ENCODE peak calls at places on chromosome 21, in four cellular contexts. One of them, this sample, is unnamed.

GRCh38 chr21:43331111-43331961 is 95.6 kb downstream of the SIK1 start:
- DNase-seq in HCT116: no peak
- DNase-seq in thoracic aorta: no peak
- DNase-seq in GM13976: no peak
- DNase-seq in this sample: no peak

GRCh38 chr21:44878053-44878982 is 4.8 kb upstream of the PTTG1IP start:
- DNase-seq in GM13976: no peak
- DNase-seq in HCT116: no peak
- DNase-seq in thoracic aorta: no peak
- DNase-seq in this sample: no peak

GRCh38 chr21:44867999-44868700 is 5.3 kb downstream of the PTTG1IP start:
- DNase-seq in GM13976: no peak
- DNase-seq in HCT116: no peak
- DNase-seq in thoracic aorta: no peak
- DNase-seq in this sample: no peak

GRCh38 chr21:15843766-15844165 is 114.0 kb downstream of the USP25 start:
- DNase-seq in HCT116: no peak
- DNase-seq in thoracic aorta: no peak
- DNase-seq in GM13976: no peak
- DNase-seq in this sample: no peak

GRCh38 chr21:29753216-29753615 is 186.6 kb downstream of the GRIK1 start:
- DNase-seq in thoracic aorta: no peak
- DNase-seq in HCT116: no peak
- DNase-seq in GM13976: no peak
- DNase-seq in this sample: no peak

GRCh38 chr21:35394049-35394448 is 344.9 kb upstream of the RUNX1 start:
- DNase-seq in HCT116: no peak
- DNase-seq in thoracic aorta: no peak
- DNase-seq in GM13976: no peak
- DNase-seq in this sample: no peak

GRCh38 chr21:36747114-36747814 is 48.3 kb downstream of the SIM2 start:
- DNase-seq in GM13976: no peak
- DNase-seq in HCT116: no peak
- DNase-seq in thoracic aorta: no peak
- DNase-seq in this sample: peak; percentile 30

GRCh38 chr21:44521301-44521927 is 18.6 kb downstream of the KRTAP10-1 start:
- DNase-seq in thoracic aorta: no peak
- DNase-seq in HCT116: no peak
- DNase-seq in GM13976: no peak
- DNase-seq in this sample: no peak

GRCh38 chr21:21921410-21922232 is 923.4 kb downstream of the NCAM2 start:
- DNase-seq in thoracic aorta: no peak
- DNase-seq in HCT116: no peak
- DNase-seq in GM13976: no peak
- DNase-seq in this sample: no peak

GRCh38 chr21:35609263-35609662 is 451.1 kb downstream of the SETD4 start:
- DNase-seq in GM13976: no peak
- DNase-seq in thoracic aorta: no peak
- DNase-seq in HCT116: no peak
- DNase-seq in this sample: no peak

GRCh38 chr21:44710756-44711326 is 531 bp downstream of the TSPEAR start:
- DNase-seq in HCT116: no peak
- DNase-seq in thoracic aorta: no peak
- DNase-seq in GM13976: no peak
- DNase-seq in this sample: no peak

GRCh38 chr21:34908424-34909055 is 140.6 kb downstream of the RUNX1 start:
- DNase-seq in thoracic aorta: no peak
- DNase-seq in HCT116: no peak
- DNase-seq in GM13976: no peak
- DNase-seq in this sample: no peak

GRCh38 chr21:44376606-44377005 is 23.2 kb downstream of the TRPM2 start:
- DNase-seq in GM13976: no peak
- DNase-seq in thoracic aorta: no peak
- DNase-seq in HCT116: no peak
- DNase-seq in this sample: no peak

GRCh38 chr21:20030390-20030789 is 967.8 kb upstream of the NCAM2 start:
- DNase-seq in GM13976: no peak
- DNase-seq in HCT116: no peak
- DNase-seq in thoracic aorta: no peak
- DNase-seq in this sample: no peak

GRCh38 chr21:34133802-34134201 is 60.4 kb downstream of the MRPS6 start:
- DNase-seq in GM13976: no peak
- DNase-seq in HCT116: no peak
- DNase-seq in thoracic aorta: no peak
- DNase-seq in this sample: no peak

GRCh38 chr21:44618504-44618903 is 6.6 kb downstream of the KRTAP10-8 start:
- DNase-seq in thoracic aorta: no peak
- DNase-seq in GM13976: no peak
- DNase-seq in HCT116: peak; percentile 2
- DNase-seq in this sample: no peak

GRCh38 chr21:18985584-18985983 is 582.0 kb upstream of the TMPRSS15 start:
- DNase-seq in GM13976: no peak
- DNase-seq in HCT116: no peak
- DNase-seq in thoracic aorta: no peak
- DNase-seq in this sample: no peak

GRCh38 chr21:17463441-17463840 is 49.4 kb upstream of the CXADR start:
- DNase-seq in thoracic aorta: no peak
- DNase-seq in HCT116: no peak
- DNase-seq in GM13976: no peak
- DNase-seq in this sample: no peak

GRCh38 chr21:18741954-18742353 is 338.4 kb upstream of the TMPRSS15 start:
- DNase-seq in thoracic aorta: no peak
- DNase-seq in HCT116: no peak
- DNase-seq in GM13976: no peak
- DNase-seq in this sample: no peak

GRCh38 chr21:31888936-31889371 is 16.1 kb downstream of the HUNK start:
- DNase-seq in HCT116: no peak
- DNase-seq in GM13976: no peak
- DNase-seq in thoracic aorta: no peak
- DNase-seq in this sample: no peak

GRCh38 chr21:43928726-43929125 is 63.7 kb downstream of the AGPAT3 start:
- DNase-seq in HCT116: no peak
- DNase-seq in GM13976: no peak
- DNase-seq in thoracic aorta: no peak
- DNase-seq in this sample: no peak

GRCh38 chr21:15586752-15587436 is 142.9 kb upstream of the USP25 start:
- DNase-seq in GM13976: no peak
- DNase-seq in thoracic aorta: no peak
- DNase-seq in HCT116: no peak
- DNase-seq in this sample: no peak

GRCh38 chr21:35819134-35819533 is 241.2 kb downstream of the SETD4 start:
- DNase-seq in GM13976: no peak
- DNase-seq in thoracic aorta: no peak
- DNase-seq in HCT116: no peak
- DNase-seq in this sample: no peak

GRCh38 chr21:44865561-44866280 is 7.8 kb downstream of the PTTG1IP start:
- DNase-seq in GM13976: no peak
- DNase-seq in HCT116: no peak
- DNase-seq in thoracic aorta: no peak
- DNase-seq in this sample: no peak

GRCh38 chr21:43818685-43819084 is 29.3 kb downstream of the RRP1 start:
- DNase-seq in thoracic aorta: no peak
- DNase-seq in GM13976: no peak
- DNase-seq in HCT116: no peak
- DNase-seq in this sample: no peak

GRCh38 chr21:44352253-44352860 is 1.1 kb upstream of the TRPM2 start:
- DNase-seq in GM13976: no peak
- DNase-seq in HCT116: no peak
- DNase-seq in thoracic aorta: no peak
- DNase-seq in this sample: no peak

GRCh38 chr21:35603471-35603870 is 456.9 kb downstream of the SETD4 start:
- DNase-seq in HCT116: no peak
- DNase-seq in thoracic aorta: no peak
- DNase-seq in GM13976: no peak
- DNase-seq in this sample: no peak

GRCh38 chr21:35738342-35738961 is 321.9 kb downstream of the SETD4 start:
- DNase-seq in thoracic aorta: no peak
- DNase-seq in HCT116: no peak
- DNase-seq in GM13976: no peak
- DNase-seq in this sample: no peak

GRCh38 chr21:37073417-37074194 is 552 bp downstream of the TTC3 start:
- DNase-seq in thoracic aorta: peak; percentile 29
- DNase-seq in GM13976: peak; percentile 52
- DNase-seq in HCT116: no peak
- DNase-seq in this sample: peak; percentile 51

GRCh38 chr21:25281134-25281533 is 326.1 kb downstream of the MRPL39 start:
- DNase-seq in thoracic aorta: no peak
- DNase-seq in HCT116: no peak
- DNase-seq in GM13976: no peak
- DNase-seq in this sample: no peak

GRCh38 chr21:33948096-33948950 is 32.7 kb upstream of the ATP5PO start:
- DNase-seq in GM13976: peak; percentile 53
- DNase-seq in thoracic aorta: no peak
- DNase-seq in HCT116: peak; percentile 61
- DNase-seq in this sample: peak; percentile 39

GRCh38 chr21:37085726-37086125 is 12.7 kb downstream of the TTC3 start:
- DNase-seq in GM13976: no peak
- DNase-seq in HCT116: no peak
- DNase-seq in thoracic aorta: no peak
- DNase-seq in this sample: no peak

GRCh38 chr21:35217504-35218060 is 168.5 kb upstream of the RUNX1 start:
- DNase-seq in thoracic aorta: no peak
- DNase-seq in GM13976: no peak
- DNase-seq in HCT116: peak; percentile 98
- DNase-seq in this sample: no peak

GRCh38 chr21:21159253-21159899 is 161.2 kb downstream of the NCAM2 start:
- DNase-seq in thoracic aorta: no peak
- DNase-seq in GM13976: no peak
- DNase-seq in HCT116: no peak
- DNase-seq in this sample: no peak

GRCh38 chr21:36477559-36477958 is 2.4 kb downstream of the CLDN14 start:
- DNase-seq in HCT116: no peak
- DNase-seq in GM13976: no peak
- DNase-seq in thoracic aorta: no peak
- DNase-seq in this sample: no peak

GRCh38 chr21:39208624-39209333 is 25.5 kb upstream of the PSMG1 start:
- DNase-seq in HCT116: no peak
- DNase-seq in thoracic aorta: no peak
- DNase-seq in GM13976: no peak
- DNase-seq in this sample: no peak

GRCh38 chr21:39209334-39209688 is 26.1 kb upstream of the PSMG1 start:
- DNase-seq in HCT116: no peak
- DNase-seq in thoracic aorta: no peak
- DNase-seq in GM13976: no peak
- DNase-seq in this sample: no peak

DNA sequence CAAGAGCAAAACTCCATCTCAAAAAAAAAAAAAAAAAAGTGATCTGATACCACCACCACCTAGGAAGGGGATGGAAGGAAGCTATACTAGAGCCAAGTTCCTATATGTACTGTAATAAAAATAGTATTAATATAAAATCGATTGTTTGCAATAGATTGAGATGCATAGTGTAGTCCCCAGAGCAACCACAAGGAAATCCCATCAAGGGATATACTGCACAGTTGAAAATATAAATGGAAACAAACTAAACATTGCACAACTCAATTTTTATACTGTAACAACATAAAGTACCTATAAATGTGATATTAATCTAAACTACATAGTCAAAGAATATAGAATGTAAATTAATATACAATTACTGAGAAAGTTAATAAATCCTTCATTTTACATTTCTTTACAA is 20.9 kb upstream of the PSMG1 start:
- DNase-seq in HCT116: no peak
- DNase-seq in GM13976: no peak
- DNase-seq in thoracic aorta: no peak
- DNase-seq in this sample: no peak
- TF ChIP-seq CTCF in HCT116: no peak
- TF ChIP-seq CTCF in GM13976: no peak
- TF ChIP-seq CTCF in thoracic aorta: peak; percentile 18
- TF ChIP-seq CTCF in this sample: peak; percentile 12

DNA sequence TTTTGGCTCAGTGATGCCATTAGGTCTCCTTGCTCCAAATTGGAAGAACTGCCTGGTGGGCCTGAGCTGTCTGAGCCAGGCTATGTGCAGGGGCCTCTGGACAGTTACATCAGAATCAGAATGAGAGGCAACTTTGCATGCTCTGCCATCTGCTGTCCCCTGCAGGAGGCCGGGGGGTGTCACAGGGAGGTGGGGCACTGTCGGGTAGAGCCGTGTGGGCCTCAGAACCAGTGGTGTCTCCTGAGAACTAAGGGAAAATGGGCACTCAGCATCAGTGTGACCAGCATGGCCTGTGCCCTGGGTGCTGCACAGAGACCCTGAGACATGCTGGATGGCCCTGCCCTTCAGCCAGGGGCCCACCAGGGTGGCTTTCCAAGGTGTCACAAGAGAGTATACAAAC is 47.0 kb upstream of the COL6A1 start:
- DNase-seq in thoracic aorta: no peak
- DNase-seq in GM13976: no peak
- DNase-seq in HCT116: no peak
- DNase-seq in this sample: no peak
- TF ChIP-seq CTCF in thoracic aorta: no peak
- TF ChIP-seq CTCF in GM13976: no peak
- TF ChIP-seq CTCF in HCT116: no peak
- TF ChIP-seq CTCF in this sample: no peak

GRCh38 chr21:46325073-46325912 is 1.3 kb downstream of the PCNT start:
- DNase-seq in HCT116: peak; percentile 28
- DNase-seq in GM13976: peak; percentile 63
- DNase-seq in thoracic aorta: no peak
- DNase-seq in this sample: peak; percentile 30
- TF ChIP-seq CTCF in HCT116: peak; percentile 9
- TF ChIP-seq CTCF in GM13976: peak; percentile 25
- TF ChIP-seq CTCF in thoracic aorta: no peak
- TF ChIP-seq CTCF in this sample: no peak

GRCh38 chr21:27695246-27695645 is 728.4 kb upstream of the ADAMTS5 start:
- DNase-seq in GM13976: no peak
- DNase-seq in HCT116: no peak
- DNase-seq in thoracic aorta: no peak
- DNase-seq in this sample: no peak

GRCh38 chr21:27703806-27704205 is 736.9 kb upstream of the ADAMTS5 start:
- DNase-seq in GM13976: no peak
- DNase-seq in HCT116: no peak
- DNase-seq in thoracic aorta: no peak
- DNase-seq in this sample: no peak

GRCh38 chr21:27704567-27705166 is 737.8 kb upstream of the ADAMTS5 start:
- DNase-seq in thoracic aorta: no peak
- DNase-seq in HCT116: no peak
- DNase-seq in GM13976: no peak
- DNase-seq in this sample: no peak

DNA sequence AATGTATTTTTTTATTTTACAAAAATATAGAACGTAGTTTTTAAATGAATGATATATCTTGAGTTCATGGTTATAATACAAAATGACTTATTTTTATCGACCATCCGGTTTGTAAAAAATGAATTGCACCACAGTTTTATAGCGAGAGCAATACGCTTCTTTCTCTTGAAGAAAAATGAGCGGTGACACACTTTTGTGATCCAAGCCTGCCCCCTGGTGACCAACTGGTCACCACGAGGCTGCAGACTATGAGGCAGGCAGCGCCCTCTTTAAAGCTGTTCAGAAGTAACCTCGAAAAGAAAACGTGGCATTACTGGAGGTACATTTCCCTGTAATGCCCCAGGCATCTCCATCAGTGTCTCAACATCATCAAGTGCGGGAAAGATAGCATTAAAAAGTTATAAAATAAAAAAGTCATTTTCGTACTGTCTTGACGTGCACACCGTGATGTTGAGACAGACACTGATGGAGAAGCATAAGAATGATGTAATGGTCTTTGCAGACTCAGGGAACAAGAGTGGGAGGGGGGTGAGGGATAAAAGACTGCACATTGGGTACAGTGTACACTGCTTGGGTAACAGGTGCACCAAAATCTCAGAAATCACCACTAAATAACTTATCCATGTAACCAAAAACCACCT is 734.2 kb upstream of the ADAMTS5 start:
- DNase-seq in GM13976: peak; percentile 23
- DNase-seq in thoracic aorta: peak; percentile 17
- DNase-seq in HCT116: no peak
- DNase-seq in this sample: peak; percentile 69
- TF ChIP-seq CTCF in GM13976: peak; percentile 64
- TF ChIP-seq CTCF in thoracic aorta: peak; percentile 81
- TF ChIP-seq CTCF in HCT116: peak; percentile 37
- TF ChIP-seq CTCF in this sample: peak; percentile 93